ENCODE peak calls at places on chromosomes 1 and 21, in six cellular contexts. One of them, this sample, is unnamed.

GRCh38 chr1:155017021-155017945 is 14.7 kb downstream of the ZBTB7B start:
- DNase-seq in T-cell: peak
- DNase-seq in M059J: peak
- DNase-seq in dorsolateral prefrontal cortex: peak
- DNase-seq in EL: peak
- DNase-seq in cardiac muscle cell: peak
- DNase-seq in this sample: peak

GRCh38 chr1:230768903-230769570 is 21.8 kb downstream of the CAPN9 start:
- DNase-seq in cardiac muscle cell: peak
- DNase-seq in dorsolateral prefrontal cortex: no peak
- DNase-seq in EL: peak
- DNase-seq in T-cell: no peak
- DNase-seq in M059J: peak
- DNase-seq in this sample: no peak

GRCh38 chr1:1432566-1432950 is 2.9 kb upstream of the VWA1 start:
- DNase-seq in EL: no peak
- DNase-seq in dorsolateral prefrontal cortex: no peak
- DNase-seq in M059J: no peak
- DNase-seq in cardiac muscle cell: no peak
- DNase-seq in T-cell: no peak
- DNase-seq in this sample: no peak

GRCh38 chr1:244113532-244114320 is 62.6 kb downstream of the ZBTB18 start:
- DNase-seq in dorsolateral prefrontal cortex: no peak
- DNase-seq in M059J: peak
- DNase-seq in cardiac muscle cell: peak
- DNase-seq in T-cell: no peak
- DNase-seq in EL: peak
- DNase-seq in this sample: no peak

GRCh38 chr21:45510466-45510955 is 31.7 kb downstream of the SLC19A1 start:
- DNase-seq in T-cell: no peak
- DNase-seq in dorsolateral prefrontal cortex: no peak
- DNase-seq in cardiac muscle cell: no peak
- DNase-seq in EL: no peak
- DNase-seq in M059J: no peak
- DNase-seq in this sample: no peak

GRCh38 chr1:111989531-111990025 is at the start of gene KCND3:
- DNase-seq in T-cell: no peak
- DNase-seq in M059J: no peak
- DNase-seq in cardiac muscle cell: peak
- DNase-seq in EL: peak
- DNase-seq in dorsolateral prefrontal cortex: no peak
- DNase-seq in this sample: peak

GRCh38 chr1:228282329-228283042 is 74.6 kb downstream of the OBSCN start:
- DNase-seq in M059J: peak
- DNase-seq in EL: peak
- DNase-seq in cardiac muscle cell: no peak
- DNase-seq in T-cell: no peak
- DNase-seq in dorsolateral prefrontal cortex: peak
- DNase-seq in this sample: no peak

GRCh38 chr1:153608089-153608672 is 4.8 kb downstream of the S100A16 start:
- DNase-seq in EL: no peak
- DNase-seq in dorsolateral prefrontal cortex: no peak
- DNase-seq in M059J: no peak
- DNase-seq in cardiac muscle cell: no peak
- DNase-seq in T-cell: no peak
- DNase-seq in this sample: no peak

GRCh38 chr1:159214149-159214760 is 9.6 kb downstream of the ACKR1 start:
- DNase-seq in T-cell: peak
- DNase-seq in dorsolateral prefrontal cortex: no peak
- DNase-seq in cardiac muscle cell: peak
- DNase-seq in EL: peak
- DNase-seq in M059J: peak
- DNase-seq in this sample: no peak

GRCh38 chr1:1291611-1292441 is 11.6 kb downstream of the SCNN1D start:
- DNase-seq in M059J: peak
- DNase-seq in dorsolateral prefrontal cortex: no peak
- DNase-seq in T-cell: peak
- DNase-seq in EL: peak
- DNase-seq in cardiac muscle cell: peak
- DNase-seq in this sample: no peak

GRCh38 chr21:29490016-29490415 is 191.3 kb downstream of the BACH1 start:
- DNase-seq in EL: peak
- DNase-seq in cardiac muscle cell: no peak
- DNase-seq in T-cell: no peak
- DNase-seq in M059J: peak
- DNase-seq in dorsolateral prefrontal cortex: no peak
- DNase-seq in this sample: no peak

GRCh38 chr21:16624468-16625102 is 888.3 kb upstream of the CXADR start:
- DNase-seq in M059J: no peak
- DNase-seq in dorsolateral prefrontal cortex: no peak
- DNase-seq in cardiac muscle cell: no peak
- DNase-seq in EL: no peak
- DNase-seq in T-cell: no peak
- DNase-seq in this sample: peak

GRCh38 chr1:87058343-87058649 is 143.9 kb downstream of the HS2ST1 start:
- DNase-seq in EL: peak
- DNase-seq in M059J: peak
- DNase-seq in dorsolateral prefrontal cortex: no peak
- DNase-seq in T-cell: no peak
- DNase-seq in cardiac muscle cell: no peak
- DNase-seq in this sample: no peak